ENCODE peak calls at places on chromosomes 7 and 10, in five cellular contexts. Q, R, B, M and X are unnamed samples.

GRCh38 chr7:25389489-25390106 is 161.3 kb upstream of the NPVF start:
- DNase-seq in Q (peak), R (no peak), B (peak), M (no peak), X (peak)

GRCh38 chr10:8365935-8366911 is 311.7 kb downstream of the GATA3 start:
- DNase-seq in Q (no peak), R (no peak), B (no peak), M (no peak), X (peak)

GRCh38 chr7:33901199-33901598 is 4.1 kb upstream of the BMPER start:
- DNase-seq in Q (no peak), R (no peak), B (no peak), M (no peak), X (no peak)

GRCh38 chr7:155317114-155317434 is 19.4 kb downstream of the INSIG1 start:
- DNase-seq in Q (no peak), R (no peak), B (no peak), M (no peak), X (no peak)

GRCh38 chr10:64175271-64175962 is 654.2 kb downstream of the REEP3 start:
- DNase-seq in Q (no peak), R (no peak), B (no peak), M (no peak), X (no peak)

GRCh38 chr7:36075561-36075960 is 77.5 kb upstream of the EEPD1 start:
- DNase-seq in Q (peak), R (no peak), B (no peak), M (no peak), X (no peak)

GRCh38 chr7:157352506-157352905 is 15.7 kb downstream of the DNAJB6 start:
- DNase-seq in Q (no peak), R (no peak), B (no peak), M (no peak), X (no peak)

GRCh38 chr10:63633677-63634487 is 112.7 kb downstream of the REEP3 start:
- DNase-seq in Q (peak), R (no peak), B (peak), M (no peak), X (peak)

GRCh38 chr10:11782793-11783557 is 40.2 kb upstream of the PROSER2 start:
- DNase-seq in Q (peak), R (no peak), B (peak), M (peak), X (peak)

GRCh38 chr7:42110333-42110732 is 126.7 kb downstream of the GLI3 start:
- DNase-seq in Q (no peak), R (no peak), B (no peak), M (no peak), X (no peak)

GRCh38 chr7:129925416-129926002 is 27.3 kb downstream of the UBE2H start:
- DNase-seq in Q (no peak), R (no peak), B (peak), M (no peak), X (peak)

DNA sequence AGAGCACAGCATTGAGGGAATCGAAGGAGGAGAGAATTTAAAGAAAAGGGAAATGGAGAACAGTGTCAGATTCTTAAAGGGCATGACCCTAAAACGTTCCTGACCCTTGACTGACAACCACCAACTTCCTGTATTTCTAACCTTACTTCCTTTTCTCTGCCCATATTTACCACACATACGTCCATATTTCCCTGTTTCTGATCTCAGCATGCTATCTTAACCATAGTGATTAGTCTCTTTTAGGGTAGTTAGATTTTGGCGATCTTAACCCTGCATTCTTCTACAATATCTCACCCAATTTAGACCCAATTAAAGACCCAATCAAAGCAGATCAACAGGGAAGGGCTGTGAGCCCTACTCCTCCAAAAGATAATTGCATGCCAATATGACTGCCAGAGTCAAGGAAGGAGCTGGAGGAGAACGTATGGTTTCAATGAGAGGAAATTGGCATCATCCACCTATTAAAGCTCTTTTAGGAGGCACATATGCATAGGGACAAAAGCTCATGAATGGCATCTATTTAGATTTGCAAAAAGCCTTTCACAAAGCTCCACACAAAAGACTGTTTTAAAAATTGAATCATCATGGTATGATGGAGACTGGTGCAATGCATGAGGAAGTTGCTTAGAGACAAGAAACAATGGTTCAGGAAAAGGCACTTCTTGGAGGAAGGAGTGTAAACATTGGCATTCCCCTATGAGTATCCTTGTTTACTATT is 49.0 kb upstream of the ARHGAP12 start:
- DNase-seq in Q (no peak), R (no peak), B (peak), M (no peak), X (peak)
- TF ChIP-seq CTCF in Q (no peak), R (no peak), B (no peak), M (no peak), X (no peak)

GRCh38 chr10:102004376-102004775 is 51.6 kb downstream of the ARMH3 start:
- DNase-seq in Q (no peak), R (no peak), B (peak), M (no peak), X (peak)

GRCh38 chr10:102007802-102008201 is 48.2 kb downstream of the ARMH3 start:
- DNase-seq in Q (no peak), R (no peak), B (no peak), M (no peak), X (no peak)

DNA sequence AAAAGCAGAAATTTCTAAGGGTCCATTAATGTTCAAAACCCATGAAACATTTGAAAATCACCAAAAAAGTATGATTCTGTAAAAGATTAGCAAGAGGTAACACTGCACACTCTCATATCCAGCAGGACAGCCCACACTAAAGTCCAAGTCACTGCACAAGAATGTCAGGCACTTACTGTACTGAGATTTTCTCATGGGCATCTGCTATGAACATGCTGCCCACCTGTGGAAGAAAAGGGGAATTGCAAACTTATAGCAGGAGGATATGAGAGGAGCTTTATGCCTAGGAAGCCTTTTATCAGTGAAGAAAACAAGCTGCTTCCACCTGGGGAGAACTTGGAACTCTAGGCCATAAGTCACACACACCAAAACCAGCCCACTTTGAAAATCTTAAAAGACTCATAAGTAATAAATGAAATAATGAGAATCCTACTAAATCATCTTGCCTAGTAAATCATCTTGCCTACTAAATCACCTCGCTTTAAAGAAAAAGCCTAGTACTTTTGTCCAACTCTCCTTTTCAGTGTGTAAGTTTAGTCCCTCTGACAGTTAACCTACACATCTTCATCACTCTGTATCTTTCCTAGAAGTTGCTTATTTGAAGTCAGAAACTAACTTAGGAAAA is 46.1 kb downstream of the ARMH3 start:
- DNase-seq in Q (peak), R (no peak), B (peak), M (peak), X (peak)
- TF ChIP-seq CTCF in Q (peak), R (peak), B (peak), M (peak), X (peak)

DNA sequence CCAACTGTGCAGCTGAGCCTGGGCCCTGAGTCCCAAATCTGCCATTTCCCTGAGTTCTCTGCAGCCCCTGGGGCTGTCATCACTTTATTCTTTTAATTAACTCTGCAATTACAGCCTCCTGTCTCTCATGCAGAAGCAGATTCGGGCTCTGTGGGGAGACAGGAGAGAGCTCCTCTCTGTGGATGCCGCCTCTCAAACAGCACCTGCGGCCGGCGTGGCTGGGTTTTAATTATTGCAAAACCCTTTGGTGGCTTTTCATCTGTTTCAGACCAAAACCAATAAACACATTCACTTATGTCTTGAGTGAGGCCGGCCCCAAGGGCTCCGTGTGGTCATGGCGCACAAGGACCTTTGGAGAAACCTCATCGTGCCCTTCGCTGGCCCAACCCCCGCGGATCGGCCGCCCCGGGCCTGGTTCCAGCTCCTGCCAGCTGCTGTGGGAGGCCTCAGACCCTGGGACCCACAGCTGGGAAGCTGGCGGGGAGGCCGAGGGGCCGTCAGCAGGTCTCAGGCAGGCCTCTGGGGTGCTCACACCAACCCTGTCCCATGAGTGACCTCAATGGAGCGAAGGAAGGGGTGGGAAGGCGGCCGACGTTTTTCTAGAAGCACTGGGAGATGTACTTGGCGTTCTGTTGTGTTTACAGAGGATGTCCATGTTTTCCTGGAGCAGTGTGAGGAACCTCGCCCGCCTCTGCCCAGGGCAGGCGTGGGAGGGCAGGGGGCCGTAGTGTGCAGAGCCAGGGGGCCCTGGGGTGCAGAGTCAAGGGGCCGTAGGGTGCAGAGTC is 18.8 kb upstream of the ADGRA1 start:
- DNase-seq in Q (no peak), R (no peak), B (no peak), M (no peak), X (no peak)
- TF ChIP-seq CTCF in Q (no peak), R (no peak), B (no peak), M (no peak), X (no peak)

DNA sequence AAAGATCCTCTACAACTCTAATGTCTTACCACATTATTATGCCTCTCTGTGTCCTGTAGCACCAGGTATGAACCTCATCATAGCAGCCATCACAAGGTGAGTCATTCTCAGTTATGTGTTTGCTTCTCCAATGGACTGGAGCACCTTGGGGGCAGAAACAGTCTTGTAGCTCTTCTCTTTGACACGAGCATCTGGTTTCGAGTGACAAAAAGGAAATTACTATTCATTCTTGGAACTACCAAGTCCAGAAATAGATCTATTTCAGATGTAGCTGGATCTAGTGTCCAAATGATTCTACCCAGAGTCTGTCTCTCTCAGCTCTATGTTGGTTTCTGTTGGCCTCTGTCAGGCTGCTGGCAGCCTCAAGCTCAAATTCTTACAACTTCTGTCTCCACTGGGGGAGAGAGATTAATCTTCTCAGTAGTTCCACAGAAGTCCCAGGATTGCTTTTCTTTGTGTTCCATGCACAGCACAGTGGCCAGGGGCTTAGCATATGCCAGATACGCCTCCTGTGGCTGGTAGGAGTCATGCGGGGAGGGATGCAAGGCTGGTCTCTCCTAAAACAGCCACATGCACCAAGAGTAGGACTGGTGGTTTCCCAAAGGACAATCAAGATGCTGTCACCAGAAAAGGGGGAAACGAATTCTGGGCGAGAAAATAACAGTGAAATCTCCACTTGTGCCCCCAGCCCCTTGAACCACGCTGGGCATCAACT is 37.2 kb upstream of the PAPSS2 start:
- DNase-seq in Q (peak), R (no peak), B (no peak), M (no peak), X (no peak)
- TF ChIP-seq CTCF in Q (peak), R (peak), B (no peak), M (no peak), X (peak)

GRCh38 chr7:12211054-12212050 is at the start of gene TMEM106B:
- DNase-seq in Q (peak), R (peak), B (peak), M (peak), X (peak)
- TF ChIP-seq CTCF in Q (peak), R (no peak), B (no peak), M (no peak), X (no peak)

GRCh38 chr10:122087436-122087835 is 98.5 kb downstream of the TACC2 start:
- DNase-seq in Q (no peak), R (no peak), B (no peak), M (no peak), X (no peak)

GRCh38 chr10:122086416-122087240 is 97.7 kb downstream of the TACC2 start:
- DNase-seq in Q (no peak), R (no peak), B (no peak), M (no peak), X (no peak)

GRCh38 chr10:122085423-122085911 is 96.5 kb downstream of the TACC2 start:
- DNase-seq in Q (no peak), R (no peak), B (no peak), M (no peak), X (no peak)

GRCh38 chr10:122091722-122092121 is 102.8 kb downstream of the TACC2 start:
- DNase-seq in Q (no peak), R (no peak), B (no peak), M (no peak), X (no peak)

GRCh38 chr10:122089343-122090015 is 100.5 kb downstream of the TACC2 start:
- DNase-seq in Q (no peak), R (no peak), B (no peak), M (no peak), X (no peak)
- TF ChIP-seq CTCF in Q (no peak), R (no peak), B (no peak), M (no peak), X (no peak)

GRCh38 chr10:50291261-50291850 is 40.0 kb upstream of the ASAH2 start:
- DNase-seq in Q (no peak), R (no peak), B (peak), M (no peak), X (peak)
- TF ChIP-seq CTCF in Q (peak), R (no peak), B (peak), M (no peak), X (peak)

DNA sequence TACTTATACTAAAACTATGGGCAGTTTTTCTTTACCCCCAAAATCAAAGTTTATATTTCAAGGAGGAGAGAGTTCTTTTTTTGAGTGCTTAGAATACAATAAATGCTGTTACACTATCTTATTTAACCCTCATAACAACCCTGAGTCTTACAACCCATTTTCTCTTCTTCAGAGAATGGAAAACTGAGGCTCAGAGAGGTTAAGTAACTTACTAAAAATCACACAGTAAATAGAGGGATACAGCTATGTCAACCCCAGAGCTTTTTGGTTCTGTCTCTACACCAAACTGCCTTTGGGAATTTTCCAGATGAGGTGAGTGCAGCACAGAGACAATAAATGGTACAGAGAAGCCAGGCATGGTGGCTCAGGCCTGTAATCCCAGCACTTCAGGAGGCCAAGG is 25.6 kb upstream of the PIK3AP1 start:
- DNase-seq in Q (no peak), R (no peak), B (no peak), M (no peak), X (no peak)
- TF ChIP-seq CTCF in Q (no peak), R (no peak), B (no peak), M (no peak), X (no peak)